ENCODE peak calls at places on chromosomes 1 and 21, in four cellular contexts. O is H1, K is GM12878, A is HepG2. H is an unnamed sample.

GRCh38 chr1:204046346-204046745 is 26.6 kb upstream of the SOX13 start:
- DNase-seq in O (no peak), K (no peak), A (no peak), H (no peak)

GRCh38 chr1:172663726-172664125 is 4.8 kb downstream of the FASLG start:
- DNase-seq in O (no peak), K (no peak), A (no peak), H (no peak)

GRCh38 chr1:207817778-207818751 is 66.2 kb downstream of the CD46 start:
- DNase-seq in O (no peak), K (no peak), A (no peak), H (no peak)

GRCh38 chr1:6281511-6282402 is 20.9 kb upstream of the GPR153 start:
- DNase-seq in O (no peak), K (no peak), A (peak; percentile 70), H (no peak)

GRCh38 chr1:17156108-17156507 is 36.9 kb upstream of the PADI2 start:
- DNase-seq in O (no peak), K (peak; percentile 36), A (no peak), H (no peak)

GRCh38 chr1:39933956-39934941 is 20.7 kb upstream of the MFSD2A start:
- DNase-seq in O (no peak), K (no peak), A (peak; percentile 86), H (no peak)

GRCh38 chr1:169271094-169271493 is 96.5 kb downstream of the NME7 start:
- DNase-seq in O (no peak), K (no peak), A (no peak), H (no peak)

GRCh38 chr1:31627930-31628421 is 10.5 kb downstream of the HCRTR1 start:
- DNase-seq in O (no peak), K (no peak), A (no peak), H (peak; percentile 79)

GRCh38 chr1:36284517-36284916 is 21.7 kb upstream of the SH3D21 start:
- DNase-seq in O (no peak), K (no peak), A (no peak), H (peak; percentile 68)

GRCh38 chr1:6614019-6614952 is 755 bp downstream of the PHF13 start:
- DNase-seq in O (peak; percentile 65), K (no peak), A (no peak), H (peak; percentile 90)

GRCh38 chr1:95941121-95941798 is 707.2 kb downstream of the RWDD3 start:
- DNase-seq in O (no peak), K (no peak), A (no peak), H (no peak)

GRCh38 chr1:151897861-151898468 is 11.3 kb downstream of the THEM4 start:
- DNase-seq in O (no peak), K (no peak), A (no peak), H (no peak)

GRCh38 chr1:44318097-44319088 is 36.7 kb downstream of the ERI3 start:
- DNase-seq in O (peak; percentile 74), K (no peak), A (peak; percentile 34), H (peak; percentile 72)

GRCh38 chr1:153428790-153429189 is 12.5 kb downstream of the S100A7A start:
- DNase-seq in O (peak; percentile 46), K (no peak), A (no peak), H (no peak)
- TF ChIP-seq TCF12 in O (no peak), K (no peak), A (no peak), H (no peak)

GRCh38 chr21:42991992-42992740 is 17.8 kb downstream of the PKNOX1 start:
- DNase-seq in O (no peak), K (no peak), A (no peak), H (no peak)
- TF ChIP-seq POLR2AphosphoS5 in O (no peak), K (no peak), A (no peak), H (no peak)

GRCh38 chr1:32703479-32704291 is 1.1 kb upstream of the SYNC start:
- DNase-seq in O (no peak), K (no peak), A (no peak), H (peak; percentile 42)

GRCh38 chr1:32705516-32705915 is 2.9 kb upstream of the SYNC start:
- DNase-seq in O (no peak), K (no peak), A (no peak), H (no peak)

GRCh38 chr1:32701951-32702598 is 495 bp downstream of the SYNC start:
- DNase-seq in O (no peak), K (no peak), A (no peak), H (no peak)

GRCh38 chr1:32701421-32701911 is 1.1 kb downstream of the SYNC start:
- DNase-seq in O (no peak), K (no peak), A (no peak), H (no peak)

GRCh38 chr1:32702599-32703478 is at the start of gene SYNC:
- DNase-seq in O (no peak), K (no peak), A (no peak), H (peak; percentile 86)
- TF ChIP-seq CHD2 in O (no peak), K (no peak), A (no peak), H (no peak)

GRCh38 chr1:2160691-2161320 is 33.8 kb downstream of the FAAP20 start:
- DNase-seq in O (no peak), K (no peak), A (no peak), H (no peak)

GRCh38 chr1:2166695-2167094 is 27.9 kb downstream of the FAAP20 start:
- DNase-seq in O (no peak), K (no peak), A (no peak), H (no peak)

GRCh38 chr1:2166254-2166653 is 28.3 kb downstream of the FAAP20 start:
- DNase-seq in O (no peak), K (no peak), A (no peak), H (peak; percentile 68)

GRCh38 chr1:2165636-2166035 is 28.9 kb downstream of the FAAP20 start:
- DNase-seq in O (no peak), K (no peak), A (no peak), H (no peak)

DNA sequence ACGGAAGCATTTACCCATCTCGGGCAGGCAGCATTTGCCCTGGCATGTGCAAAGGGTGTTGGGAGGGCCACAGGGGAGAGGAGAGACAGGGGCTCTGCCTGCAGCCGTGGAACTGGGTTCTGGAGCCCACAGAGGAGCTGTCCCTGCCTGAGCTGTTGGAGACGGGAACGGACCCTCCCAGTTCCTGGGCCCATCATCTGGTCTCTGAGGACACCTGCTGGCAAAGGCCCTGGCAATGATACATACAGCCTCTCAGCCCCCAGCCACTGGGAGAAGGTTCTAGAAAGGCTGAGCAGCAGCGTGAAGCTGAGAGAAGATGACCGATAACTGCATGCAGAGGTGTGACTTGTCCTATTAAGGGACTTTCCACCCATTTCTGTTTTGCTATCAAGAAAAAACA is 31.4 kb downstream of the FAAP20 start:
- DNase-seq in O (no peak), K (no peak), A (no peak), H (no peak)
- TF ChIP-seq TCF12 in O (no peak), K (no peak), A (no peak), H (no peak)

GRCh38 chr1:28811766-28812668 is at the start of gene OPRD1:
- DNase-seq in O (peak; percentile 76), K (no peak), A (no peak), H (peak; percentile 79)
- TF ChIP-seq POLR2AphosphoS5 in O (no peak), K (no peak), A (no peak), H (no peak)

GRCh38 chr1:154313066-154313356 is 7.9 kb upstream of the AQP10 start:
- DNase-seq in O (no peak), K (no peak), A (no peak), H (no peak)
- TF ChIP-seq CHD2 in O (no peak), K (no peak), A (no peak), H (no peak)

GRCh38 chr1:21939650-21940374 is 2.7 kb upstream of the HSPG2 start:
- DNase-seq in O (no peak), K (no peak), A (peak; percentile 83), H (peak; percentile 52)
- TF ChIP-seq TCF12 in O (no peak), K (no peak), A (no peak), H (peak; percentile 63)

GRCh38 chr1:9397984-9398526 is 105.4 kb downstream of the SPSB1 start:
- DNase-seq in O (no peak), K (no peak), A (no peak), H (no peak)
- TF ChIP-seq POLR2AphosphoS5 in O (no peak), K (no peak), A (no peak), H (no peak)

H was measured in SK-N-SH.